ENCODE peak calls at places on chromosomes 5 and 9, in ten cellular contexts. One of them, this sample, is unnamed.

GRCh38 chr5:176492431-176492830 is 44.2 kb downstream of the FAF2 start:
- DNase-seq in stomach: no peak
- DNase-seq in spleen: no peak
- DNase-seq in body of pancreas: no peak
- DNase-seq in tibial nerve: no peak
- DNase-seq in adrenal gland: no peak
- DNase-seq in breast epithelium: no peak
- DNase-seq in heart left ventricle: no peak
- DNase-seq in ovary: no peak
- DNase-seq in IMR-90: peak
- DNase-seq in this sample: no peak

GRCh38 chr9:127847155-127847463 is 7.3 kb downstream of the ENG start:
- DNase-seq in stomach: no peak
- DNase-seq in spleen: no peak
- DNase-seq in body of pancreas: no peak
- DNase-seq in tibial nerve: no peak
- DNase-seq in adrenal gland: peak
- DNase-seq in breast epithelium: no peak
- DNase-seq in heart left ventricle: peak
- DNase-seq in ovary: peak
- DNase-seq in IMR-90: no peak
- DNase-seq in this sample: no peak

GRCh38 chr9:126615251-126615790 is 1.6 kb downstream of the LMX1B start:
- DNase-seq in stomach: peak
- DNase-seq in spleen: no peak
- DNase-seq in body of pancreas: peak
- DNase-seq in tibial nerve: peak
- DNase-seq in adrenal gland: no peak
- DNase-seq in breast epithelium: peak
- DNase-seq in heart left ventricle: peak
- DNase-seq in ovary: no peak
- DNase-seq in IMR-90: peak
- DNase-seq in this sample: no peak

GRCh38 chr5:181222630-181223040 is 446 bp upstream of the TRIM41 start:
- DNase-seq in stomach: no peak
- DNase-seq in spleen: no peak
- DNase-seq in body of pancreas: no peak
- DNase-seq in tibial nerve: no peak
- DNase-seq in adrenal gland: no peak
- DNase-seq in breast epithelium: no peak
- DNase-seq in heart left ventricle: no peak
- DNase-seq in ovary: no peak
- DNase-seq in IMR-90: no peak
- DNase-seq in this sample: no peak

GRCh38 chr5:132497488-132497997 is 7.0 kb upstream of the IRF1 start:
- DNase-seq in stomach: peak
- DNase-seq in spleen: peak
- DNase-seq in body of pancreas: peak
- DNase-seq in tibial nerve: peak
- DNase-seq in adrenal gland: peak
- DNase-seq in breast epithelium: no peak
- DNase-seq in heart left ventricle: peak
- DNase-seq in ovary: peak
- DNase-seq in IMR-90: peak
- DNase-seq in this sample: peak

GRCh38 chr5:142753114-142753764 is 16.9 kb upstream of the ARHGAP26 start:
- DNase-seq in stomach: peak
- DNase-seq in spleen: no peak
- DNase-seq in body of pancreas: peak
- DNase-seq in tibial nerve: peak
- DNase-seq in adrenal gland: peak
- DNase-seq in breast epithelium: peak
- DNase-seq in heart left ventricle: peak
- DNase-seq in ovary: peak
- DNase-seq in IMR-90: no peak
- DNase-seq in this sample: peak

GRCh38 chr9:136552117-136552685 is 6.4 kb upstream of the NOTCH1 start:
- DNase-seq in stomach: no peak
- DNase-seq in spleen: no peak
- DNase-seq in body of pancreas: no peak
- DNase-seq in tibial nerve: no peak
- DNase-seq in adrenal gland: no peak
- DNase-seq in breast epithelium: no peak
- DNase-seq in heart left ventricle: peak
- DNase-seq in ovary: no peak
- DNase-seq in IMR-90: peak
- DNase-seq in this sample: no peak

GRCh38 chr5:16489322-16489791 is 23.8 kb upstream of the ZNF622 start:
- DNase-seq in stomach: no peak
- DNase-seq in spleen: no peak
- DNase-seq in body of pancreas: no peak
- DNase-seq in tibial nerve: peak
- DNase-seq in adrenal gland: no peak
- DNase-seq in breast epithelium: no peak
- DNase-seq in heart left ventricle: no peak
- DNase-seq in ovary: no peak
- DNase-seq in IMR-90: peak
- DNase-seq in this sample: no peak

GRCh38 chr5:142245776-142246175 is 79.0 kb downstream of the SPRY4 start:
- DNase-seq in stomach: no peak
- DNase-seq in spleen: no peak
- DNase-seq in body of pancreas: no peak
- DNase-seq in tibial nerve: no peak
- DNase-seq in adrenal gland: no peak
- DNase-seq in breast epithelium: no peak
- DNase-seq in heart left ventricle: no peak
- DNase-seq in ovary: no peak
- DNase-seq in IMR-90: no peak
- DNase-seq in this sample: no peak

GRCh38 chr5:34042302-34042701 is 711 bp downstream of the C1QTNF3 start:
- DNase-seq in stomach: no peak
- DNase-seq in spleen: peak
- DNase-seq in body of pancreas: no peak
- DNase-seq in tibial nerve: peak
- DNase-seq in adrenal gland: peak
- DNase-seq in breast epithelium: no peak
- DNase-seq in heart left ventricle: peak
- DNase-seq in ovary: no peak
- DNase-seq in IMR-90: no peak
- DNase-seq in this sample: no peak

GRCh38 chr5:179409806-179410205 is 64.5 kb upstream of the ADAMTS2 start:
- DNase-seq in stomach: no peak
- DNase-seq in spleen: no peak
- DNase-seq in body of pancreas: no peak
- DNase-seq in tibial nerve: no peak
- DNase-seq in adrenal gland: no peak
- DNase-seq in breast epithelium: no peak
- DNase-seq in heart left ventricle: no peak
- DNase-seq in ovary: no peak
- DNase-seq in IMR-90: no peak
- DNase-seq in this sample: no peak

GRCh38 chr9:22454021-22454420 is 7.4 kb downstream of the DMRTA1 start:
- DNase-seq in stomach: no peak
- DNase-seq in spleen: no peak
- DNase-seq in body of pancreas: no peak
- DNase-seq in tibial nerve: no peak
- DNase-seq in adrenal gland: no peak
- DNase-seq in breast epithelium: no peak
- DNase-seq in heart left ventricle: no peak
- DNase-seq in ovary: no peak
- DNase-seq in IMR-90: no peak
- DNase-seq in this sample: no peak

GRCh38 chr9:134648701-134649525 is 7.3 kb downstream of the COL5A1 start:
- DNase-seq in stomach: no peak
- DNase-seq in spleen: peak
- DNase-seq in body of pancreas: no peak
- DNase-seq in tibial nerve: no peak
- DNase-seq in adrenal gland: peak
- DNase-seq in breast epithelium: no peak
- DNase-seq in heart left ventricle: peak
- DNase-seq in ovary: no peak
- DNase-seq in IMR-90: peak
- DNase-seq in this sample: no peak

GRCh38 chr5:17340816-17341215 is 123.4 kb downstream of the BASP1 start:
- DNase-seq in stomach: no peak
- DNase-seq in spleen: no peak
- DNase-seq in body of pancreas: no peak
- DNase-seq in tibial nerve: no peak
- DNase-seq in adrenal gland: no peak
- DNase-seq in breast epithelium: no peak
- DNase-seq in heart left ventricle: no peak
- DNase-seq in ovary: no peak
- DNase-seq in IMR-90: peak
- DNase-seq in this sample: no peak

GRCh38 chr9:128729766-128730517 is 6.0 kb upstream of the ZDHHC12 start:
- DNase-seq in stomach: no peak
- DNase-seq in spleen: no peak
- DNase-seq in body of pancreas: no peak
- DNase-seq in tibial nerve: no peak
- DNase-seq in adrenal gland: no peak
- DNase-seq in breast epithelium: no peak
- DNase-seq in heart left ventricle: no peak
- DNase-seq in ovary: no peak
- DNase-seq in IMR-90: no peak
- DNase-seq in this sample: no peak

GRCh38 chr5:114362197-114362976 is 517 bp downstream of the KCNN2 start:
- DNase-seq in stomach: no peak
- DNase-seq in spleen: peak
- DNase-seq in body of pancreas: no peak
- DNase-seq in tibial nerve: no peak
- DNase-seq in adrenal gland: no peak
- DNase-seq in breast epithelium: no peak
- DNase-seq in heart left ventricle: no peak
- DNase-seq in ovary: no peak
- DNase-seq in IMR-90: peak
- DNase-seq in this sample: no peak
- H3K4me3 ChIP-seq in stomach: peak
- H3K4me3 ChIP-seq in spleen: peak
- H3K4me3 ChIP-seq in body of pancreas: peak
- H3K4me3 ChIP-seq in tibial nerve: peak
- H3K4me3 ChIP-seq in adrenal gland: peak
- H3K4me3 ChIP-seq in breast epithelium: peak
- H3K4me3 ChIP-seq in heart left ventricle: peak
- H3K4me3 ChIP-seq in ovary: peak
- H3K4me3 ChIP-seq in IMR-90: peak
- H3K4me3 ChIP-seq in this sample: peak

GRCh38 chr5:151086905-151087360 is 6.1 kb upstream of the TNIP1 start:
- DNase-seq in stomach: peak
- DNase-seq in spleen: peak
- DNase-seq in body of pancreas: no peak
- DNase-seq in tibial nerve: no peak
- DNase-seq in adrenal gland: no peak
- DNase-seq in breast epithelium: no peak
- DNase-seq in heart left ventricle: no peak
- DNase-seq in ovary: no peak
- DNase-seq in IMR-90: peak
- DNase-seq in this sample: no peak
- TF ChIP-seq POLR2A in stomach: no peak
- TF ChIP-seq POLR2A in spleen: no peak
- TF ChIP-seq POLR2A in body of pancreas: no peak
- TF ChIP-seq POLR2A in tibial nerve: no peak
- TF ChIP-seq POLR2A in adrenal gland: no peak
- TF ChIP-seq POLR2A in breast epithelium: no peak
- TF ChIP-seq POLR2A in heart left ventricle: no peak
- TF ChIP-seq POLR2A in ovary: no peak
- TF ChIP-seq POLR2A in IMR-90: no peak
- TF ChIP-seq POLR2A in this sample: no peak

DNA sequence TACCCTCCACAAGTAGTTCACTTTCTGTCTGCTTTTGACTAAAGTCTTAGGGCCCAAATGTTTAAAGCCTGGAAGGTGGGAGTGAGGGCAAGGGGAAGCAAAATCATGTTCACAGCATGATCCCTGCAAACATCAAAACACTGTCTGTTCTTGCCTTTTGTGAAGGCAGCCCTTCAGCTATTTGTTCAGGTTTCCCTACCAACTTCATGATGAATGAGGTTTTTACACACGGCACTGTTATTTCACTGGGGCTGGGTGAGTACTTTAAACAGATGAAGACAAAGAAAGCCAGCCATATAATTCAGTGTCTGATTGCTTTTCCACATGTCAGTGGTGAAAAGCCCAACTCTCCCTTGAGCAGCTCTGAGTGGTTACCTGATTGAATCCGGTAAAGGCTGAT is 224.7 kb upstream of the GRAMD2B start:
- DNase-seq in stomach: no peak
- DNase-seq in spleen: no peak
- DNase-seq in body of pancreas: no peak
- DNase-seq in tibial nerve: no peak
- DNase-seq in adrenal gland: no peak
- DNase-seq in breast epithelium: no peak
- DNase-seq in heart left ventricle: no peak
- DNase-seq in ovary: no peak
- DNase-seq in IMR-90: no peak
- DNase-seq in this sample: no peak
- TF ChIP-seq CTCF in stomach: no peak
- TF ChIP-seq CTCF in spleen: no peak
- TF ChIP-seq CTCF in body of pancreas: no peak
- TF ChIP-seq CTCF in tibial nerve: no peak
- TF ChIP-seq CTCF in adrenal gland: no peak
- TF ChIP-seq CTCF in breast epithelium: no peak
- TF ChIP-seq CTCF in heart left ventricle: no peak
- TF ChIP-seq CTCF in ovary: no peak
- TF ChIP-seq CTCF in IMR-90: no peak
- TF ChIP-seq CTCF in this sample: no peak

GRCh38 chr5:117425163-117425562 is 850.5 kb upstream of the SEMA6A start:
- DNase-seq in stomach: no peak
- DNase-seq in spleen: no peak
- DNase-seq in body of pancreas: no peak
- DNase-seq in tibial nerve: no peak
- DNase-seq in adrenal gland: no peak
- DNase-seq in breast epithelium: no peak
- DNase-seq in heart left ventricle: no peak
- DNase-seq in ovary: no peak
- DNase-seq in IMR-90: no peak
- DNase-seq in this sample: no peak
- H3K4me3 ChIP-seq in stomach: no peak
- H3K4me3 ChIP-seq in spleen: no peak
- H3K4me3 ChIP-seq in body of pancreas: no peak
- H3K4me3 ChIP-seq in tibial nerve: no peak
- H3K4me3 ChIP-seq in adrenal gland: no peak
- H3K4me3 ChIP-seq in breast epithelium: no peak
- H3K4me3 ChIP-seq in heart left ventricle: no peak
- H3K4me3 ChIP-seq in ovary: no peak
- H3K4me3 ChIP-seq in IMR-90: no peak
- H3K4me3 ChIP-seq in this sample: no peak

GRCh38 chr5:115634343-115635132 is 8.7 kb upstream of the TMED7 start:
- DNase-seq in stomach: peak
- DNase-seq in spleen: peak
- DNase-seq in body of pancreas: peak
- DNase-seq in tibial nerve: peak
- DNase-seq in adrenal gland: peak
- DNase-seq in breast epithelium: peak
- DNase-seq in heart left ventricle: peak
- DNase-seq in ovary: peak
- DNase-seq in IMR-90: peak
- DNase-seq in this sample: peak
- TF ChIP-seq POLR2A in stomach: no peak
- TF ChIP-seq POLR2A in spleen: no peak
- TF ChIP-seq POLR2A in body of pancreas: no peak
- TF ChIP-seq POLR2A in tibial nerve: no peak
- TF ChIP-seq POLR2A in adrenal gland: peak
- TF ChIP-seq POLR2A in breast epithelium: no peak
- TF ChIP-seq POLR2A in heart left ventricle: no peak
- TF ChIP-seq POLR2A in ovary: no peak
- TF ChIP-seq POLR2A in IMR-90: no peak
- TF ChIP-seq POLR2A in this sample: no peak

GRCh38 chr9:37209431-37210386 is 89.3 kb downstream of the ZCCHC7 start:
- DNase-seq in stomach: no peak
- DNase-seq in spleen: no peak
- DNase-seq in body of pancreas: no peak
- DNase-seq in tibial nerve: no peak
- DNase-seq in adrenal gland: no peak
- DNase-seq in breast epithelium: no peak
- DNase-seq in heart left ventricle: no peak
- DNase-seq in ovary: no peak
- DNase-seq in IMR-90: no peak
- DNase-seq in this sample: no peak
- TF ChIP-seq CTCF in stomach: no peak
- TF ChIP-seq CTCF in spleen: no peak
- TF ChIP-seq CTCF in body of pancreas: no peak
- TF ChIP-seq CTCF in tibial nerve: no peak
- TF ChIP-seq CTCF in adrenal gland: peak
- TF ChIP-seq CTCF in breast epithelium: no peak
- TF ChIP-seq CTCF in heart left ventricle: no peak
- TF ChIP-seq CTCF in ovary: no peak
- TF ChIP-seq CTCF in IMR-90: no peak
- TF ChIP-seq CTCF in this sample: no peak